ENCODE peak calls at places on chromosomes 6 and 20, in five cellular contexts. A, O, M, G and R are unnamed samples.
A peak's percentile ranks its signal among the peaks of the same experiment; 100 is the strongest.

GRCh38 chr6:105897131-105897530 is 189.0 kb upstream of the PRDM1 start:
- DNase-seq in A (no peak), G (no peak), O (no peak), M (peak; percentile 21), R (no peak)

GRCh38 chr20:48040491-48040890 is 255.2 kb upstream of the SULF2 start:
- DNase-seq in M (no peak), O (no peak), A (no peak), G (no peak), R (no peak)

GRCh38 chr6:108581237-108581931 is 20.7 kb downstream of the FOXO3 start:
- DNase-seq in O (peak; percentile 68), A (peak; percentile 50), M (peak; percentile 84), G (no peak), R (peak; percentile 42)

GRCh38 chr6:14706378-14706929 is 539.4 kb upstream of the JARID2 start:
- DNase-seq in A (peak; percentile 72), M (peak; percentile 100), O (no peak), G (peak; percentile 18), R (no peak)

GRCh38 chr20:61976650-61977332 is 88.9 kb downstream of the TAF4 start:
- DNase-seq in A (no peak), M (no peak), O (no peak), G (no peak), R (no peak)

GRCh38 chr6:6610031-6610591 is 21.6 kb downstream of the LY86 start:
- DNase-seq in M (no peak), G (no peak), O (no peak), A (no peak), R (no peak)

GRCh38 chr6:1820165-1820564 is 210.4 kb downstream of the FOXC1 start:
- DNase-seq in A (no peak), O (no peak), M (peak; percentile 69), G (no peak), R (no peak)

GRCh38 chr6:85641916-85642773 is 541 bp downstream of the SYNCRIP start:
- DNase-seq in G (peak; percentile 58), O (peak; percentile 61), A (peak; percentile 71), M (peak; percentile 45), R (peak; percentile 49)

GRCh38 chr6:12909828-12910227 is 193.3 kb downstream of the PHACTR1 start:
- DNase-seq in M (no peak), O (no peak), G (no peak), A (no peak), R (no peak)

GRCh38 chr6:45619211-45619760 is 241.6 kb upstream of the SUPT3H start:
- DNase-seq in M (no peak), O (no peak), G (no peak), A (no peak), R (no peak)

GRCh38 chr6:46757206-46757564 is 10.5 kb downstream of the ANKRD66 start:
- DNase-seq in G (no peak), O (peak; percentile 26), A (peak; percentile 15), M (no peak), R (no peak)

GRCh38 chr20:32110173-32110704 is 725 bp downstream of the TM9SF4 start:
- DNase-seq in O (no peak), G (no peak), M (no peak), A (no peak), R (no peak)

GRCh38 chr6:127518710-127519468 is at the start of gene MTCL3:
- DNase-seq in O (no peak), G (no peak), A (no peak), M (peak; percentile 63), R (no peak)

GRCh38 chr6:146847426-146847825 is 248.7 kb downstream of the ADGB start:
- DNase-seq in A (no peak), O (no peak), G (no peak), M (peak; percentile 13), R (no peak)

GRCh38 chr20:33667245-33668086 is 723 bp downstream of the ACTL10 start:
- DNase-seq in M (peak; percentile 54), G (peak; percentile 73), A (peak; percentile 87), O (no peak), R (peak; percentile 79)

GRCh38 chr20:57809661-57810172 is 99.9 kb upstream of the PMEPA1 start:
- DNase-seq in G (no peak), A (no peak), M (no peak), O (no peak), R (peak; percentile 54)

GRCh38 chr20:46974669-46975434 is 80.2 kb downstream of the EYA2 start:
- DNase-seq in O (no peak), G (no peak), A (no peak), M (no peak), R (peak; percentile 89)

GRCh38 chr6:41536884-41537347 is 9.3 kb upstream of the FOXP4 start:
- DNase-seq in M (no peak), O (no peak), A (peak; percentile 43), G (peak; percentile 88), R (peak; percentile 81)

GRCh38 chr6:169397684-169398083 is 144.0 kb upstream of the THBS2 start:
- DNase-seq in G (no peak), M (no peak), O (no peak), A (no peak), R (no peak)

DNA sequence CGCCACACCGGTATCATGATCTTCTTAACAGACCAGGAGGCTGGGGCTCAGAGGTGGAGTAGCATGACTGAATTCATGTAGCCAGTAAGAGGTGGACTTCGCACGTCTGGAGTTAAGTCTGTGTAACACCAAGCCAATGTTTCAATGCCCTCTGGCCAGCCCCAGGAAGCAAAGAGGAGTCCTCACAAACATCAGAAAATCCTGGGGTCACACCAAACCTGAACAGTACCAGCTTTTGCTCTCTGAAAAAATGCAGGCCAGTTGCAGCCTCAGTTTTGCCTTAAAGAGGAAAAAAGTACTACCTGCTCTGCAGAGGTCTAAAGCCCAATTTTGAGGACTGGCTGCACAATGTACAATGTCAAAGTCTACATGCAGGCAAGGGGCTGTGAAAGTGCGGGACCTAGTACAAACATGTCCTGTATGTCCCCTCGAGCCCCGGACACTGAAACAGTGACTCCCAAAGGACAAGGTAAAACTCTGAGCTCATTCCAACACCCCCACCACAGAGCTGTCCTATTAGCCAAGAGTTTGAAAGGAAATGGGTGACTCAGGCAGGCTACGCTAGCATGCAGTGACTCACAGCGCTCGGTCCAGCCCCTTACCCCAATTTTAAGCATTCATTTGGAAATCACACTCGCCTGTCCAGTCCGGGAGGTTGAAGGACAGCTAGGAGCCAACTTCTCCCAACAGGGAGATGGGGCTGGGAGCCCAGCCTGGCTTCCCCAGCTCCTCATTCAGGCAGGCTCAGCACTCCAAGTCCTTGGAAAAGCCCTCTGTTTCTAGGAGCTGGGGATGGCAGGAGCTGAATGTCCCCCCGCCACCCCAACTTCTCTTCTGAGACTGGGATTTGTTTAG is 4.1 kb downstream of the SDC4 start:
- DNase-seq in G (peak; percentile 81), A (no peak), M (peak; percentile 93), O (no peak), R (peak; percentile 67)
- TF ChIP-seq POLR2A in G (peak; percentile 88), A (no peak), M (peak; percentile 91), O (peak; percentile 28), R (peak; percentile 39)

GRCh38 chr6:34696739-34697543 is at the start of gene ILRUN:
- DNase-seq in A (peak; percentile 99), O (peak; percentile 97), G (peak; percentile 97), M (peak; percentile 92), R (peak; percentile 95)
- TF ChIP-seq POLR2A in A (peak; percentile 88), O (peak; percentile 59), G (peak; percentile 45), M (no peak), R (peak; percentile 90)

GRCh38 chr6:32175711-32176475 is at the start of gene AGPAT1:
- DNase-seq in M (peak; percentile 96), G (peak; percentile 98), O (peak; percentile 97), A (peak; percentile 98), R (peak; percentile 96)
- TF ChIP-seq POLR2A in M (no peak), G (peak; percentile 49), O (peak; percentile 56), A (peak; percentile 66), R (peak; percentile 60)

GRCh38 chr20:11144114-11144513 is 470.3 kb upstream of the JAG1 start:
- DNase-seq in A (no peak), M (peak; percentile 93), G (no peak), O (no peak), R (no peak)

GRCh38 chr20:11140359-11140758 is 466.6 kb upstream of the JAG1 start:
- DNase-seq in M (peak; percentile 84), O (no peak), G (no peak), A (no peak), R (no peak)

GRCh38 chr20:11143481-11143880 is 469.7 kb upstream of the JAG1 start:
- DNase-seq in A (no peak), O (no peak), M (peak; percentile 12), G (no peak), R (no peak)
- TF ChIP-seq POLR2A in A (no peak), O (no peak), M (no peak), G (no peak), R (no peak)

GRCh38 chr6:25138024-25138696 is 141.0 kb upstream of the CARMIL1 start:
- DNase-seq in G (no peak), O (peak; percentile 69), M (peak; percentile 62), A (peak; percentile 51), R (peak; percentile 24)
- TF ChIP-seq POLR2A in G (peak; percentile 28), O (no peak), M (no peak), A (peak; percentile 47), R (peak; percentile 23)

DNA sequence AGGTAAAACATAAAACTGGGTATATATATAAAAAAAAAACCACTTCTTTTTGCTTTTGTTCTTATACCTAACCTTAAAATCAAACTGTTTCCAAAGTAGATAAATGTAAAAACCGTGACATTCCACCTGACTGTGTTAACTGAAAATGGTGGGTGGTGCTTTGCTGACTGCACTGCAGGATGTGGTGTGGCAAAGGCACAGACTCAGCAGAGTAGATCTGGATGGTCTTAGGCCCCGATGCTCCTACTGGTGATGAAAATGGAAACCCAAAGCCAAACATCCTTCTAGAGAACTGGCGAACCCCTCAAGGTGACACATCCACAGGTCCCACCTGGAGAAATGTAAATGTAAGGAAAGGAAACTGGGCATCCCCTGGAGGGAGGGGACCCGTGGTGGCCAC is 8.9 kb downstream of the TGIF2 start:
- DNase-seq in A (no peak), O (no peak), M (no peak), G (no peak), R (no peak)
- TF ChIP-seq POLR2A in A (no peak), O (no peak), M (no peak), G (no peak), R (no peak)

DNA sequence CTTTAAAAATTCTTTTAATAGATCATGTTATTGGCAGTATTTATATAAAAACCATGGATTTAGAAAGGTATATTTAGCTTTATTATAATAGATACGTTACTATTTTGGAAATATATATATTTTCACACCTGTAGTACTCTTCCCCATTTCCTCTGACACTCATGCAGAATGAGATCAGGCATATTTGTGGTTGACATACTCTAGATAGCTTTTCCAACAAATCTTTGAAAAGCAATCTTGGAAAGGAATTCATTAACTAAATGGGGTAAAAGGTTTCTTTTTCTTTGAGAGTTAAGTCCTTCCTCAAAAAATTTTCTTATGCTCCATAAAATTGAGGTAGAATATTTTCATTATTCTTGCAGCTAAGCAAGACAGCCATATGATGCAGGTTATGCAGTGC is 14.5 kb downstream of the ASF1A start:
- DNase-seq in G (no peak), A (no peak), M (peak; percentile 30), O (no peak), R (no peak)
- TF ChIP-seq POLR2A in G (no peak), A (no peak), M (no peak), O (no peak), R (no peak)

GRCh38 chr6:32415521-32416019 is 8.6 kb upstream of the BTNL2 start:
- DNase-seq in G (peak; percentile 79), M (peak; percentile 58), A (peak; percentile 73), O (peak; percentile 88), R (peak; percentile 72)

GRCh38 chr6:32411943-32412342 is 5.0 kb upstream of the BTNL2 start:
- DNase-seq in A (no peak), O (no peak), G (no peak), M (no peak), R (no peak)

GRCh38 chr6:32413427-32414047 is 6.6 kb upstream of the BTNL2 start:
- DNase-seq in O (peak; percentile 77), M (peak; percentile 69), G (peak; percentile 76), A (peak; percentile 80), R (peak; percentile 75)

GRCh38 chr6:32406857-32407256 is at the start of gene BTNL2:
- DNase-seq in A (no peak), G (no peak), O (no peak), M (no peak), R (no peak)

GRCh38 chr6:32410906-32411305 is 3.9 kb upstream of the BTNL2 start:
- DNase-seq in G (no peak), O (no peak), M (no peak), A (no peak), R (no peak)
- TF ChIP-seq POLR2A in G (no peak), O (no peak), M (no peak), A (no peak), R (no peak)